ENCODE peak calls at places on chromosomes 5 and 9, in nine cellular contexts. A, Q, M, P, U, H, X, L and D are unnamed samples.

GRCh38 chr5:140267559-140268018 is 35.3 kb downstream of the PFDN1 start:
- DNase-seq in Q (no peak), M (no peak), X (no peak), H (no peak), A (no peak), U (no peak), L (no peak), P (no peak), D (no peak)

GRCh38 chr5:168017313-168017712 is 274.1 kb upstream of the WWC1 start:
- DNase-seq in X (no peak), L (no peak), H (no peak), Q (no peak), A (no peak), U (no peak), M (no peak), P (no peak), D (no peak)

GRCh38 chr9:106846847-106847246 is 16.1 kb upstream of the ZNF462 start:
- DNase-seq in L (no peak), Q (no peak), X (no peak), A (no peak), U (no peak), P (peak), H (no peak), M (no peak), D (no peak)

GRCh38 chr5:98214240-98215051 is 559.0 kb upstream of the RGMB start:
- DNase-seq in H (no peak), P (no peak), M (no peak), A (no peak), U (no peak), Q (no peak), L (no peak), X (no peak), D (no peak)

GRCh38 chr5:159878988-159879471 is 37.3 kb upstream of the ADRA1B start:
- DNase-seq in U (peak), A (no peak), M (peak), P (peak), Q (peak), X (no peak), L (no peak), H (no peak), D (no peak)

GRCh38 chr9:4366649-4367330 is 66.9 kb upstream of the GLIS3 start:
- DNase-seq in U (peak), L (peak), X (peak), Q (peak), P (peak), M (peak), A (no peak), H (peak), D (no peak)

GRCh38 chr5:38018011-38018410 is 178.2 kb upstream of the GDNF start:
- DNase-seq in H (no peak), M (no peak), U (no peak), X (no peak), L (no peak), P (no peak), Q (peak), A (no peak), D (no peak)

GRCh38 chr9:111108946-111109345 is 70.7 kb upstream of the LPAR1 start:
- DNase-seq in M (no peak), H (no peak), X (no peak), L (no peak), Q (no peak), P (peak), U (no peak), A (no peak), D (no peak)

GRCh38 chr5:145854651-145855258 is 18.1 kb downstream of the GRXCR2 start:
- DNase-seq in L (no peak), U (peak), H (no peak), P (peak), M (peak), A (no peak), X (no peak), Q (no peak), D (no peak)

GRCh38 chr5:143828710-143829109 is 16.7 kb downstream of the HMHB1 start:
- DNase-seq in L (peak), Q (no peak), P (no peak), H (no peak), M (no peak), U (no peak), X (no peak), A (no peak), D (no peak)

GRCh38 chr5:55855509-55855908 is 4.4 kb downstream of the IL31RA start:
- DNase-seq in H (no peak), U (no peak), P (no peak), A (peak), Q (no peak), M (no peak), L (peak), X (no peak), D (no peak)

GRCh38 chr9:98795970-98796363 is 388 bp downstream of the ANKS6 start:
- DNase-seq in X (no peak), A (peak), H (no peak), Q (no peak), L (peak), M (no peak), P (peak), U (no peak), D (no peak)

GRCh38 chr5:177416334-177416733 is 7.0 kb upstream of the F12 start:
- DNase-seq in H (no peak), L (no peak), X (no peak), P (peak), Q (no peak), U (no peak), M (no peak), A (no peak), D (no peak)

GRCh38 chr5:59390074-59390659 is 503.4 kb downstream of the PDE4D start:
- DNase-seq in P (peak), U (peak), A (no peak), Q (peak), H (no peak), L (no peak), M (peak), X (no peak), D (no peak)

GRCh38 chr5:127950707-127951356 is 132.7 kb upstream of the SLC12A2 start:
- DNase-seq in H (no peak), P (no peak), X (no peak), U (no peak), M (no peak), A (no peak), Q (no peak), L (no peak), D (no peak)

GRCh38 chr5:100903036-100903887 is at the start of gene ST8SIA4:
- DNase-seq in Q (peak), A (peak), P (peak), M (no peak), H (no peak), U (peak), L (peak), X (peak), D (peak)

GRCh38 chr9:22047596-22047995 is 38.5 kb upstream of the CDKN2B start:
- DNase-seq in A (no peak), X (no peak), M (no peak), H (no peak), U (no peak), L (no peak), Q (no peak), P (no peak), D (no peak)

GRCh38 chr9:131739988-131740648 is at the start of gene RAPGEF1:
- DNase-seq in U (peak), A (peak), P (peak), Q (peak), X (peak), H (no peak), M (no peak), L (peak), D (no peak)

GRCh38 chr5:180142008-180142803 is 66.8 kb downstream of the RASGEF1C start:
- DNase-seq in U (no peak), A (no peak), M (no peak), Q (no peak), X (no peak), L (no peak), P (no peak), H (no peak), D (no peak)

GRCh38 chr5:78627766-78628165 is 20.8 kb downstream of the LHFPL2 start:
- DNase-seq in M (no peak), L (no peak), H (no peak), P (no peak), A (no peak), Q (no peak), U (no peak), X (no peak), D (no peak)

GRCh38 chr9:137161558-137162483 is 8.0 kb downstream of the LRRC26 start:
- DNase-seq in A (no peak), L (no peak), U (no peak), P (peak), Q (peak), X (no peak), M (no peak), H (no peak), D (no peak)

GRCh38 chr9:137833721-137834613 is 43.6 kb upstream of the CACNA1B start:
- DNase-seq in L (no peak), H (no peak), X (no peak), Q (no peak), A (no peak), U (no peak), M (no peak), P (no peak), D (no peak)

GRCh38 chr9:97694768-97695167 is 2.4 kb downstream of the XPA start:
- DNase-seq in H (no peak), L (no peak), U (no peak), X (no peak), A (no peak), M (no peak), Q (no peak), P (peak), D (no peak)